ENCODE peak calls at places on chromosomes 6 and 20, in five cellular contexts. One of them, this sample, is unnamed.

GRCh38 chr6:73631849-73632248 is 21.9 kb downstream of the SLC17A5 start:
- DNase-seq in H9: no peak
- DNase-seq in H1: no peak
- DNase-seq in mesenchymal stem cell: peak; percentile 16
- DNase-seq in trophoblast cell: peak; percentile 30
- DNase-seq in this sample: no peak

GRCh38 chr6:2947424-2947823 is 23.9 kb downstream of the SERPINB6 start:
- DNase-seq in H9: no peak
- DNase-seq in H1: peak; percentile 30
- DNase-seq in mesenchymal stem cell: no peak
- DNase-seq in trophoblast cell: no peak
- DNase-seq in this sample: no peak

GRCh38 chr20:21232546-21233280 is 70.4 kb upstream of the XRN2 start:
- DNase-seq in H9: no peak
- DNase-seq in H1: no peak
- DNase-seq in mesenchymal stem cell: no peak
- DNase-seq in trophoblast cell: no peak
- DNase-seq in this sample: peak; percentile 48

GRCh38 chr6:31058128-31058894 is 48.0 kb downstream of the MUC22 start:
- DNase-seq in H9: no peak
- DNase-seq in H1: no peak
- DNase-seq in mesenchymal stem cell: peak; percentile 92
- DNase-seq in trophoblast cell: peak; percentile 16
- DNase-seq in this sample: peak; percentile 59

GRCh38 chr6:40996591-40997247 is 42.3 kb downstream of the UNC5CL start:
- DNase-seq in H9: peak; percentile 55
- DNase-seq in H1: no peak
- DNase-seq in mesenchymal stem cell: peak; percentile 88
- DNase-seq in trophoblast cell: no peak
- DNase-seq in this sample: peak; percentile 31

GRCh38 chr6:113994934-113995342 is 24.0 kb upstream of the HDAC2 start:
- DNase-seq in H9: peak; percentile 68
- DNase-seq in H1: peak; percentile 51
- DNase-seq in mesenchymal stem cell: peak; percentile 93
- DNase-seq in trophoblast cell: peak; percentile 66
- DNase-seq in this sample: peak; percentile 48

GRCh38 chr20:18802012-18802634 is 11.5 kb upstream of the SCP2D1 start:
- DNase-seq in H9: no peak
- DNase-seq in H1: no peak
- DNase-seq in mesenchymal stem cell: no peak
- DNase-seq in trophoblast cell: no peak
- DNase-seq in this sample: no peak

GRCh38 chr6:108746411-108746810 is 101.8 kb upstream of the ARMC2 start:
- DNase-seq in H9: no peak
- DNase-seq in H1: no peak
- DNase-seq in mesenchymal stem cell: no peak
- DNase-seq in trophoblast cell: peak; percentile 76
- DNase-seq in this sample: no peak

GRCh38 chr20:16072220-16072619 is 501.0 kb downstream of the KIF16B start:
- DNase-seq in H9: no peak
- DNase-seq in H1: no peak
- DNase-seq in mesenchymal stem cell: no peak
- DNase-seq in trophoblast cell: no peak
- DNase-seq in this sample: no peak

GRCh38 chr6:17935188-17936149 is 52.0 kb downstream of the KIF13A start:
- DNase-seq in H9: no peak
- DNase-seq in H1: no peak
- DNase-seq in mesenchymal stem cell: no peak
- DNase-seq in trophoblast cell: no peak
- DNase-seq in this sample: no peak

GRCh38 chr6:117933471-117933870 is 26.4 kb downstream of the SLC35F1 start:
- DNase-seq in H9: no peak
- DNase-seq in H1: no peak
- DNase-seq in mesenchymal stem cell: no peak
- DNase-seq in trophoblast cell: no peak
- DNase-seq in this sample: no peak

GRCh38 chr20:44720994-44721784 is 6.0 kb downstream of the CCN5 start:
- DNase-seq in H9: no peak
- DNase-seq in H1: no peak
- DNase-seq in mesenchymal stem cell: peak; percentile 72
- DNase-seq in trophoblast cell: no peak
- DNase-seq in this sample: no peak

GRCh38 chr6:44057931-44058616 is 69.2 kb downstream of the MRPL14 start:
- DNase-seq in H9: no peak
- DNase-seq in H1: no peak
- DNase-seq in mesenchymal stem cell: peak; percentile 79
- DNase-seq in trophoblast cell: no peak
- DNase-seq in this sample: no peak

GRCh38 chr6:12719017-12719416 is 2.5 kb downstream of the PHACTR1 start:
- DNase-seq in H9: no peak
- DNase-seq in H1: no peak
- DNase-seq in mesenchymal stem cell: no peak
- DNase-seq in trophoblast cell: no peak
- DNase-seq in this sample: no peak
- H2BK12ac ChIP-seq in H9: no peak overlapping the region
- H2BK12ac ChIP-seq in H1: no peak overlapping the region
- H2BK12ac ChIP-seq in mesenchymal stem cell: no peak overlapping the region
- H2BK12ac ChIP-seq in trophoblast cell: no peak overlapping the region
- H2BK12ac ChIP-seq in this sample: no peak overlapping the region

DNA sequence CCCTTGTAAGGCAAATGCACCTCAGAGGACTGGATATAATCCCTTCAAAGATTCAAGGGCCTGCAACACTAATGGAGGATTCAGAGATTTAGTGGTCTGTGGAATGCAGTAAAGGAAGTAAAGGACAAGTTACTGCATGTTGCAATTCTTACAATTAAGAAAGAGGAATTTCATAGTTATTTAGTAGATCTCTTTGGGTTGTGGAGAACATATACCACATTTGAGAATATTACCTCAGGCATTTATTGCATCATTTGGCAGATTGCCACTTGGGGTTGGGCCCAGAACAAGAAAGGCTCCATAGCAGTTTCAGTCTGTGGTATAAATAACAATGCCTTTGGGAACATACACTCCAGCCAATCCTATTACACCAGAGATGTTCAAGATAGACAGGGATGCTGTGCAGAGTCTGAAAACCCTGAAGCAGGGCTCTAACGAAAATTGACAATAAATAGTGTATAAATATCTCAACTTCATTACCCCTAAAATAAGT is 20.9 kb upstream of the EPM2A start:
- DNase-seq in H9: no peak
- DNase-seq in H1: no peak
- DNase-seq in mesenchymal stem cell: peak; percentile 90
- DNase-seq in trophoblast cell: no peak
- DNase-seq in this sample: no peak
- H2BK12ac ChIP-seq in H9: no peak overlapping the region
- H2BK12ac ChIP-seq in H1: no peak overlapping the region
- H2BK12ac ChIP-seq in mesenchymal stem cell: no peak overlapping the region
- H2BK12ac ChIP-seq in trophoblast cell: no peak overlapping the region
- H2BK12ac ChIP-seq in this sample: no peak overlapping the region

GRCh38 chr20:51131806-51132205 is 108.9 kb upstream of the KCNG1 start:
- DNase-seq in H9: peak; percentile 4
- DNase-seq in H1: no peak
- DNase-seq in mesenchymal stem cell: no peak
- DNase-seq in trophoblast cell: no peak
- DNase-seq in this sample: no peak
- H2BK12ac ChIP-seq in H9: no peak overlapping the region
- H2BK12ac ChIP-seq in H1: no peak overlapping the region
- H2BK12ac ChIP-seq in mesenchymal stem cell: no peak overlapping the region
- H2BK12ac ChIP-seq in trophoblast cell: no peak overlapping the region
- H2BK12ac ChIP-seq in this sample: no peak overlapping the region

GRCh38 chr6:5068153-5068751 is 16.9 kb upstream of the PPP1R3G start:
- DNase-seq in H9: no peak
- DNase-seq in H1: no peak
- DNase-seq in mesenchymal stem cell: no peak
- DNase-seq in trophoblast cell: no peak
- DNase-seq in this sample: no peak
- H2BK12ac ChIP-seq in H9: no peak overlapping the region
- H2BK12ac ChIP-seq in H1: no peak overlapping the region
- H2BK12ac ChIP-seq in mesenchymal stem cell: no peak overlapping the region
- H2BK12ac ChIP-seq in trophoblast cell: no peak overlapping the region
- H2BK12ac ChIP-seq in this sample: no peak overlapping the region

GRCh38 chr6:142627474-142627873 is 317.5 kb downstream of the HIVEP2 start:
- DNase-seq in H9: no peak
- DNase-seq in H1: no peak
- DNase-seq in mesenchymal stem cell: no peak
- DNase-seq in trophoblast cell: no peak
- DNase-seq in this sample: no peak

GRCh38 chr6:142621822-142622221 is 320.0 kb downstream of the ADGRG6 start:
- DNase-seq in H9: no peak
- DNase-seq in H1: no peak
- DNase-seq in mesenchymal stem cell: no peak
- DNase-seq in trophoblast cell: no peak
- DNase-seq in this sample: no peak

DNA sequence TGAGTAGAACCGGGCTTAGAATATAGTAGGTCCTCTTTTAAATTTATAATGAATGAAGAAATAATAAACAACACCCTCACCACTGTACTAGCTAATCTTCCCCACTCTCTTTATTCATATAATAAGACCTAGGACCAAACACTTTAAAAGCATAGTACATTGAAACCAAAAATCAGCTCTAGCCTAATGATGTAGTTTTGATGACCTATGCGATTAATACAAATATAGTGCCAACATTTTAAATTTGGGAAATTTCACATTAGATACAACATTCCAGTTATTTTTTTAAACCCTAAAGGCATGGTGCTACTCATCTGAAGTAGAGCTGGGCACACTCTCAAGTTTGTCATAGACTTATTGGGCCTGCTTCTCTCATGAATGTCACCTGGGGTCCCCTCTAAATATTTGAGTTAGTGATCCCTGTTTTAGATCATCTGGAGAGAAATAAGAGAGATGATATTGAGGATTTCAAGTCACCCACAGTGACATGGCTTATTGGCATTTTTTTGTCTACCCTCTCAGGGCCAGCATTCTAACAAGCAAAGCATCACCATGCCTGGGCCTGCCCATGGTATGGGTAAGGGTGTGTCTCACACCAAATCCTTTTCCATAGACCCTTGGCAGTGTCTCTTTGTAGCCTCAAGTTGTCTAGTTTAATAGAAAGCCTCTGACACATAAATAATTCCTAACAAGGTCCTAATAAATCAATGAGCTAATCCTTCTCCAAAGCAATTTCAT is 319.8 kb downstream of the HIVEP2 start:
- DNase-seq in H9: no peak
- DNase-seq in H1: no peak
- DNase-seq in mesenchymal stem cell: no peak
- DNase-seq in trophoblast cell: no peak
- DNase-seq in this sample: no peak
- H2BK12ac ChIP-seq in H9: no peak overlapping the region
- H2BK12ac ChIP-seq in H1: no peak overlapping the region
- H2BK12ac ChIP-seq in mesenchymal stem cell: no peak overlapping the region
- H2BK12ac ChIP-seq in trophoblast cell: no peak overlapping the region
- H2BK12ac ChIP-seq in this sample: no peak overlapping the region

GRCh38 chr6:65922049-65922448 is 215.0 kb upstream of the EYS start:
- DNase-seq in H9: no peak
- DNase-seq in H1: no peak
- DNase-seq in mesenchymal stem cell: no peak
- DNase-seq in trophoblast cell: no peak
- DNase-seq in this sample: no peak
- H2BK12ac ChIP-seq in H9: no peak overlapping the region
- H2BK12ac ChIP-seq in H1: no peak overlapping the region
- H2BK12ac ChIP-seq in mesenchymal stem cell: no peak overlapping the region
- H2BK12ac ChIP-seq in trophoblast cell: no peak overlapping the region
- H2BK12ac ChIP-seq in this sample: no peak overlapping the region